ENCODE peak calls at places on chromosomes 4 and X, in four cellular contexts. One of them, this sample, is unnamed.

GRCh38 chrX:53656845-53657244 is 29.7 kb downstream of the HUWE1 start:
- DNase-seq in cardiac fibroblast: no peak
- DNase-seq in Peyer's patch: no peak
- DNase-seq in mammary epithelial cell: no peak
- DNase-seq in this sample: no peak

GRCh38 chr4:47747846-47748494 is 89.9 kb downstream of the CORIN start:
- DNase-seq in cardiac fibroblast: no peak
- DNase-seq in Peyer's patch: no peak
- DNase-seq in mammary epithelial cell: no peak
- DNase-seq in this sample: no peak

GRCh38 chrX:47628980-47629379 is 750 bp downstream of the CFP start:
- DNase-seq in cardiac fibroblast: no peak
- DNase-seq in Peyer's patch: no peak
- DNase-seq in mammary epithelial cell: no peak
- DNase-seq in this sample: no peak

GRCh38 chr4:40621592-40622512 is 7.8 kb downstream of the RBM47 start:
- DNase-seq in cardiac fibroblast: peak; percentile 97
- DNase-seq in Peyer's patch: peak; percentile 83
- DNase-seq in mammary epithelial cell: peak; percentile 93
- DNase-seq in this sample: peak; percentile 99

GRCh38 chr4:38591617-38592337 is 72.2 kb upstream of the KLF3 start:
- DNase-seq in cardiac fibroblast: peak; percentile 56
- DNase-seq in Peyer's patch: no peak
- DNase-seq in mammary epithelial cell: peak; percentile 71
- DNase-seq in this sample: no peak

GRCh38 chrX:18884916-18885315 is 99.0 kb downstream of the PHKA2 start:
- DNase-seq in cardiac fibroblast: peak; percentile 9
- DNase-seq in Peyer's patch: no peak
- DNase-seq in mammary epithelial cell: no peak
- DNase-seq in this sample: no peak

GRCh38 chr4:105277702-105278101 is 131.0 kb downstream of the TET2 start:
- DNase-seq in cardiac fibroblast: no peak
- DNase-seq in Peyer's patch: no peak
- DNase-seq in mammary epithelial cell: no peak
- DNase-seq in this sample: no peak

GRCh38 chr4:76067652-76068286 is 6.7 kb upstream of the ART3 start:
- DNase-seq in cardiac fibroblast: peak; percentile 84
- DNase-seq in Peyer's patch: peak; percentile 92
- DNase-seq in mammary epithelial cell: peak; percentile 55
- DNase-seq in this sample: peak; percentile 71

GRCh38 chrX:121571333-121571732 is 523.9 kb downstream of the GLUD2 start:
- DNase-seq in cardiac fibroblast: no peak
- DNase-seq in Peyer's patch: no peak
- DNase-seq in mammary epithelial cell: no peak
- DNase-seq in this sample: no peak

GRCh38 chrX:133985164-133986007 is at the start of gene GPC3:
- DNase-seq in cardiac fibroblast: peak; percentile 49
- DNase-seq in Peyer's patch: peak; percentile 50
- DNase-seq in mammary epithelial cell: peak; percentile 2
- DNase-seq in this sample: no peak

GRCh38 chr4:8355864-8356565 is 84.5 kb downstream of the ACOX3 start:
- DNase-seq in cardiac fibroblast: peak; percentile 68
- DNase-seq in Peyer's patch: peak; percentile 19
- DNase-seq in mammary epithelial cell: peak; percentile 47
- DNase-seq in this sample: peak; percentile 49

GRCh38 chr4:5712517-5712916 is 1.5 kb downstream of the EVC start:
- DNase-seq in cardiac fibroblast: peak; percentile 38
- DNase-seq in Peyer's patch: no peak
- DNase-seq in mammary epithelial cell: peak; percentile 69
- DNase-seq in this sample: peak; percentile 59

GRCh38 chr4:158809611-158810486 is 41.0 kb downstream of the FNIP2 start:
- DNase-seq in cardiac fibroblast: peak; percentile 84
- DNase-seq in Peyer's patch: no peak
- DNase-seq in mammary epithelial cell: peak; percentile 58
- DNase-seq in this sample: peak; percentile 98

GRCh38 chr4:188434686-188435085 is 295.4 kb downstream of the TRIML1 start:
- DNase-seq in cardiac fibroblast: no peak
- DNase-seq in Peyer's patch: no peak
- DNase-seq in mammary epithelial cell: no peak
- DNase-seq in this sample: no peak

GRCh38 chrX:57453901-57454300 is 137.9 kb upstream of the ZXDB start:
- DNase-seq in cardiac fibroblast: peak; percentile 15
- DNase-seq in Peyer's patch: peak; percentile 49
- DNase-seq in mammary epithelial cell: peak; percentile 13
- DNase-seq in this sample: peak; percentile 24

GRCh38 chr4:54092405-54092759 is 7.6 kb upstream of the GSX2 start:
- DNase-seq in cardiac fibroblast: no peak
- DNase-seq in Peyer's patch: no peak
- DNase-seq in mammary epithelial cell: no peak
- DNase-seq in this sample: no peak

GRCh38 chr4:54094449-54094848 is 5.5 kb upstream of the GSX2 start:
- DNase-seq in cardiac fibroblast: no peak
- DNase-seq in Peyer's patch: no peak
- DNase-seq in mammary epithelial cell: no peak
- DNase-seq in this sample: peak; percentile 29

GRCh38 chr4:54091637-54092404 is 8.1 kb upstream of the GSX2 start:
- DNase-seq in cardiac fibroblast: peak; percentile 79
- DNase-seq in Peyer's patch: peak; percentile 93
- DNase-seq in mammary epithelial cell: peak; percentile 53
- DNase-seq in this sample: peak; percentile 70

GRCh38 chr4:54093609-54094240 is 6.2 kb upstream of the GSX2 start:
- DNase-seq in cardiac fibroblast: no peak
- DNase-seq in Peyer's patch: no peak
- DNase-seq in mammary epithelial cell: no peak
- DNase-seq in this sample: no peak

DNA sequence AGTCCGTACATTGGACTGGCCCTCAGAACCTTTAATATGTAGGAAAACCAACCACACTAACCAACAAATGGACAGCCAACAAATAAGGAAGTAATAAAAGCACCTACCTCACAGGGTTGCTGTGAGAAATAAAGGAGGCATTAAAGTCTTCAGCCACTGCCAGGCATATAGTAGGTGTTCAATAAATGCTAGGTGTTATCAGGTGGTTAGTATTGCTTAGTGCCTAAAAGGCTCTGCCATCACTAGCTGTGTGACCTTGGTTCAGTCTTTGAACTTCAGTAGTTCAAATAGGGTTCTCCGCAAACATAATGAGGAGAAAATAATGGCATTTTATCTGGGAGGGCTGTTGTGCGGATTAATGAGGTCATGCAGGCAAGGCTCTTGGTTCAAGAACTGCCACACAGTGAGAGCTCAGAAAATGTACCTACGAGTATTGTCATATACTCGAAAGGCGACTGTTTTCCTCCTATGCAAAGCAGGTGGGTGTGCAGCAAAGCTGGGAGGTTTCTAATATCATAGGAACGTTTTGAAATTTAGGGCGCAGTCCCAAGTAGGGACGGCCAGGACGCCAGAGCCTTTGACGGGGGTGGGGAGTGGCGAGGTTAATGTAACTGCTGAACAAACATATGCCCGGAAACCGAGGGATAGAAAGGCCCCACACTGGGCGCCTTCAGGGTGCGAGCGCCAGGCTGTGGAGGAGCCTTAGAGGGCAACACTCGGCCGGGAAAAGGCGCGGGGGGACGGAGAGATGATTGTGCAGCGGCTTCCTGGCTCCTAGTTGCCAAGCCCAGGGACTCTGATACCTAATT is 7.0 kb upstream of the GSX2 start:
- DNase-seq in cardiac fibroblast: no peak
- DNase-seq in Peyer's patch: no peak
- DNase-seq in mammary epithelial cell: no peak
- DNase-seq in this sample: no peak
- H3K4me3 ChIP-seq in cardiac fibroblast: no peak overlapping the region
- H3K4me3 ChIP-seq in Peyer's patch: no peak overlapping the region
- H3K4me3 ChIP-seq in mammary epithelial cell: no peak overlapping the region
- H3K4me3 ChIP-seq in this sample: no peak overlapping the region

GRCh38 chr4:42638993-42639392 is 17.9 kb downstream of the ATP8A1 start:
- DNase-seq in cardiac fibroblast: no peak
- DNase-seq in Peyer's patch: no peak
- DNase-seq in mammary epithelial cell: no peak
- DNase-seq in this sample: no peak

GRCh38 chr4:42642136-42642797 is 14.6 kb downstream of the ATP8A1 start:
- DNase-seq in cardiac fibroblast: no peak
- DNase-seq in Peyer's patch: no peak
- DNase-seq in mammary epithelial cell: no peak
- DNase-seq in this sample: no peak

GRCh38 chr4:42641696-42642095 is 15.2 kb downstream of the ATP8A1 start:
- DNase-seq in cardiac fibroblast: no peak
- DNase-seq in Peyer's patch: no peak
- DNase-seq in mammary epithelial cell: no peak
- DNase-seq in this sample: no peak

GRCh38 chr4:42641155-42641554 is 15.8 kb downstream of the ATP8A1 start:
- DNase-seq in cardiac fibroblast: no peak
- DNase-seq in Peyer's patch: peak; percentile 56
- DNase-seq in mammary epithelial cell: no peak
- DNase-seq in this sample: no peak

DNA sequence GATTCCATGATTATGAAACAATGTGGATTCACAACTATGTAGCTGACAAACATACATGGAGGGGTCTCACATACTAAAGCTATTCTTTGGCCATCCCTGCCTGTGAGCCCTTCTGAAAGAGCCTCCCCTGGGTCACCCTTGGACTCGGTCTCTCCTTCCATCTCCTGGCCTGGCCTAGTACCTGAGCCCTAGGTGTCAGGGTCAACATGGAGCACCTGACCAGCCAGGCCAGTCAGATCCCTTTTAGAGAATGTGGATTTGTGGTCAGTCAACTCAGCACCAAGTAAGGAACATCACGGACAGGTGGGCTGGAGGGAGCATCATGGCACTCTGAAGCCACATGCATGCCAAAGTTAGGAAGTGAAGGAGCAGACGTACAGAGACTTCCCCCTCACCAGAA is 16.3 kb downstream of the ATP8A1 start:
- DNase-seq in cardiac fibroblast: no peak
- DNase-seq in Peyer's patch: no peak
- DNase-seq in mammary epithelial cell: no peak
- DNase-seq in this sample: no peak
- H3K4me3 ChIP-seq in cardiac fibroblast: no peak overlapping the region
- H3K4me3 ChIP-seq in Peyer's patch: no peak overlapping the region
- H3K4me3 ChIP-seq in mammary epithelial cell: no peak overlapping the region
- H3K4me3 ChIP-seq in this sample: no peak overlapping the region

DNA sequence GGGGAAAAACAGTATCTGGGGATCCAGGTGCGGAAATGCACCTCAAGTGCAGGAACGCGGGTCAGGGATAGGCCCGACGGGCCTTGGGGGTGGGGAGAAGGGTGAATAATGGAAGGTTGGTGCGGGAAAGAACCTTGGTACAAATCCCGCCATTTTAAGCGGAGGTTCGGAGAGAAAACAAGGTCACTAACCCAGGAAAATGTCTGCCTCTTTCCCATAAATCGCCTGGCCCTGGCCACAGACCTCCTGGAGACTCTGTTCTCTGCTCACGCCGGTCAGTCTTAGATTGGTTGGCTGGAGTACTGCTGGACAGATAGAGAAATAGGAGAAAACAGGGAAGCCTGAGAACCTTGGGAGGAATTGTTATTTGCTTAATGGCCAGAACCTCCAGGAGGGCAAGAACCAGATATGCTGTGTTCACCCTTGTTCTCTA is 897 bp upstream of the FBXL5 start:
- DNase-seq in cardiac fibroblast: peak; percentile 52
- DNase-seq in Peyer's patch: no peak
- DNase-seq in mammary epithelial cell: no peak
- DNase-seq in this sample: no peak
- H3K4me3 ChIP-seq in cardiac fibroblast: no peak overlapping the region
- H3K4me3 ChIP-seq in Peyer's patch: peak overlapping the region; percentile 97
- H3K4me3 ChIP-seq in mammary epithelial cell: no peak overlapping the region
- H3K4me3 ChIP-seq in this sample: peak overlapping the region; percentile 72

DNA sequence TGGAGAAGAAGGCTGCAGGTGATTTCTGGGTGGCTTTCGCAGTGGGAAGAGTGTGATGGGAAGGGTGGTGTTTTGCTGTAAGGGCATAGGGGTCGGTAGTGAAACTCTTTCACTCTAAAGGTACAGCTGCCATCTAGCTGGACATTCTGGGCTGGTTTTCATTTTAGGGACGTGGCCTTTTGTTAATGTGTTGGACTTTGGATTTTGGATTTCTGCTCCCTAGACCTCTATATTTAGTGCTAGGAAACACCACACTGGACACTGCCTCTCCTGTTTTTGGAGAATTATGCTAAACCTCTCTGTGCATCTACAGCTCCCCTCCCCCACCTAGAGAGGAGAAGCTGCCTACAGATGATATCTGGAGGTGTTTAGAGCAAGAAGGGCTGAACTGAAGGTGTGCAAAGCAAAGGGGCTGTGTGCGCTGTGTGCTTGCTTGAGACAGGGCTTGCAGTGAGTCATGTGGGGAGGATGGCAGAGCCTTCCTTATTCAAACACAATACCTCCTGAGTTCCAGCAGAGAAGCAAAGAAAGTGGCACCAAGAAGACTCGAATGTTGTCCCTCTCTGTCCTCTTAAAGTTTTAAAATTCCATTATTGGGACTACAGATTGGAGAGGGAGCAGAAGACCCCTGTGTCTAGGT is 47.9 kb downstream of the STARD8 start:
- DNase-seq in cardiac fibroblast: no peak
- DNase-seq in Peyer's patch: no peak
- DNase-seq in mammary epithelial cell: no peak
- DNase-seq in this sample: no peak
- H3K4me3 ChIP-seq in cardiac fibroblast: no peak overlapping the region
- H3K4me3 ChIP-seq in Peyer's patch: peak overlapping the region; percentile 14
- H3K4me3 ChIP-seq in mammary epithelial cell: no peak overlapping the region
- H3K4me3 ChIP-seq in this sample: no peak overlapping the region

GRCh38 chrX:14872851-14873675 is at the start of the genes FANCB and MOSPD2:
- DNase-seq in cardiac fibroblast: peak; percentile 96
- DNase-seq in Peyer's patch: peak; percentile 97
- DNase-seq in mammary epithelial cell: peak; percentile 93
- DNase-seq in this sample: peak; percentile 94

GRCh38 chrX:14873676-14874049 is 442 bp downstream of the MOSPD2 start:
- DNase-seq in cardiac fibroblast: no peak
- DNase-seq in Peyer's patch: no peak
- DNase-seq in mammary epithelial cell: no peak
- DNase-seq in this sample: no peak

GRCh38 chrX:14875624-14876023 is 2.4 kb downstream of the MOSPD2 start:
- DNase-seq in cardiac fibroblast: no peak
- DNase-seq in Peyer's patch: no peak
- DNase-seq in mammary epithelial cell: no peak
- DNase-seq in this sample: no peak

GRCh38 chrX:14872355-14872754 is 514 bp downstream of the FANCB start:
- DNase-seq in cardiac fibroblast: no peak
- DNase-seq in Peyer's patch: no peak
- DNase-seq in mammary epithelial cell: no peak
- DNase-seq in this sample: no peak

DNA sequence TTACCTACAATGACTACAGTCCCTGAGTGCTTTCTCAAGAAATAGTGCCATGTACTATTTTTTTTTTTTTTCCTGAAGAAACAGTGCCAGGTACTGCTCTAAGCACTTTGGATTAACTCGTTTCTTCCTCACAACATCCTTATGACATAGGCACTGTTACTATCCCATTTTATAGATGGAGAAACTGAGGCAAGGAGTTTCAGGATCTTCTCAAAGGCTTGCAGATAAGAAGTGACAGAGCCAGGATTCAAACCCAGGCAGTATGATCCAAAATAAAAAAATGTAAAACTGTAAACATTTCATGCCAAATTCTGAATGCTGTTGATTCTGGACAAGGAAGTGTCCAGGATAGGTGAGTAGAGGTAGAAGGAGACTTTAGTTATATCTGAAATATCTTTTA is 1.1 kb downstream of the FANCB start:
- DNase-seq in cardiac fibroblast: no peak
- DNase-seq in Peyer's patch: no peak
- DNase-seq in mammary epithelial cell: no peak
- DNase-seq in this sample: no peak
- H3K4me3 ChIP-seq in cardiac fibroblast: no peak overlapping the region
- H3K4me3 ChIP-seq in Peyer's patch: no peak overlapping the region
- H3K4me3 ChIP-seq in mammary epithelial cell: peak overlapping the region; percentile 34
- H3K4me3 ChIP-seq in this sample: no peak overlapping the region

This sample was measured in AG10803.